ENCODE peak calls at places on chromosomes 11 and 22, in six cellular contexts. I, M, C, N, W and K are unnamed samples.

GRCh38 chr22:31952094-31952401 is 7.7 kb downstream of the YWHAH start:
- DNase-seq in I (no peak), M (no peak), C (no peak), N (no peak), W (no peak), K (no peak)

GRCh38 chr11:798093-798713 is at the start of gene SLC25A22:
- DNase-seq in I (peak; percentile 91), M (no peak), C (peak; percentile 57), N (peak; percentile 60), W (peak; percentile 77), K (peak; percentile 83)

GRCh38 chr22:48071828-48072227 is 1309.4 kb downstream of the TBC1D22A start:
- DNase-seq in I (no peak), M (no peak), C (no peak), N (no peak), W (no peak), K (no peak)

GRCh38 chr11:131467645-131468270 is 97.3 kb downstream of the NTM start:
- DNase-seq in I (no peak), M (no peak), C (no peak), N (no peak), W (no peak), K (no peak)

GRCh38 chr11:93279911-93280347 is 50.6 kb upstream of the DEUP1 start:
- DNase-seq in I (no peak), M (no peak), C (no peak), N (no peak), W (no peak), K (no peak)

GRCh38 chr11:560305-561147 is at the start of the genes LMNTD2 and RASSF7:
- DNase-seq in I (peak; percentile 98), M (peak; percentile 76), C (peak; percentile 89), N (peak; percentile 87), W (peak; percentile 92), K (peak; percentile 96)

GRCh38 chr22:48888466-48889208 is 939.0 kb downstream of the BRD1 start:
- DNase-seq in I (peak; percentile 31), M (no peak), C (no peak), N (no peak), W (no peak), K (peak; percentile 37)

GRCh38 chr22:24810043-24810749 is 4.2 kb downstream of the SGSM1 start:
- DNase-seq in I (no peak), M (no peak), C (no peak), N (no peak), W (no peak), K (no peak)

GRCh38 chr11:44574620-44575287 is 9.3 kb downstream of the CD82 start:
- DNase-seq in I (no peak), M (no peak), C (no peak), N (no peak), W (no peak), K (peak; percentile 20)

GRCh38 chr11:10478066-10478465 is 23.0 kb downstream of the AMPD3 start:
- DNase-seq in I (peak; percentile 19), M (no peak), C (no peak), N (no peak), W (peak; percentile 9), K (no peak)

GRCh38 chr11:6755303-6755952 is 16.3 kb downstream of the OR2AG2 start:
- DNase-seq in I (peak; percentile 63), M (peak; percentile 24), C (no peak), N (peak; percentile 34), W (no peak), K (peak; percentile 49)

GRCh38 chr11:8025816-8026215 is 38.7 kb downstream of the EIF3F start:
- DNase-seq in I (no peak), M (no peak), C (no peak), N (no peak), W (no peak), K (no peak)

DNA sequence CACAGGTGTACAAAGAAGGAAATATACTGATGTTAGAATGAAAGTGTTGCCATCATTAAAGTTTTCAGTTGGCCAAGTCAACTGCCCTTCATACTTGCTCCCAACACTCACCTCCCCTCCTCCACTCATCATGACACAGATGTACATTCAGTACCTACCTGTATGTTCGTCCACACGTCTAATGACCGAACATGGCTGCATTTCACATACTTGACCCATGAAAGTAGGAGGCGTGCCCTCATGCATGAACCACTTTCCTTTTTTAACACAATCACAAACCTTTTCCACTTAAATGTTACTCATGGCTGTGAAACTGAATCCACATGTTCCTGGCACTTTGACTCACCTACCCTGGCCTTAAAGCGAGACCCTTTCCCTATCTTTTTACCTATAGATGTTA is 3.2 kb upstream of the BUD13 start:
- DNase-seq in I (no peak), M (no peak), C (no peak), N (no peak), W (no peak), K (no peak)
- H3K4me1 ChIP-seq in I (peaks cover 5% of the 10 kb centered on the region), M (peaks cover 21% of the 10 kb centered on the region), C (peaks cover 20% of the 10 kb centered on the region), N (peaks cover 20% of the 10 kb centered on the region), W (peaks cover 7% of the 10 kb centered on the region), K (no peaks in the 10 kb centered on the region)

GRCh38 chr11:57940044-57940781 is 83.5 kb upstream of the OR9Q1 start:
- DNase-seq in I (no peak), M (no peak), C (no peak), N (no peak), W (no peak), K (no peak)
- TF ChIP-seq POLR2A in I (no peak), M (no peak), C (no peak), N (no peak), W (no peak), K (no peak)

GRCh38 chr22:50309601-50309991 is 2.1 kb upstream of the PLXNB2 start:
- DNase-seq in I (no peak), M (no peak), C (no peak), N (no peak), W (no peak), K (no peak)
- H3K4me1 ChIP-seq in I (peaks cover 51% of the 10 kb centered on the region), M (peaks cover 41% of the 10 kb centered on the region), C (peaks cover 22% of the 10 kb centered on the region), N (peaks cover 45% of the 10 kb centered on the region), W (peaks cover 15% of the 10 kb centered on the region), K (no peaks in the 10 kb centered on the region)

DNA sequence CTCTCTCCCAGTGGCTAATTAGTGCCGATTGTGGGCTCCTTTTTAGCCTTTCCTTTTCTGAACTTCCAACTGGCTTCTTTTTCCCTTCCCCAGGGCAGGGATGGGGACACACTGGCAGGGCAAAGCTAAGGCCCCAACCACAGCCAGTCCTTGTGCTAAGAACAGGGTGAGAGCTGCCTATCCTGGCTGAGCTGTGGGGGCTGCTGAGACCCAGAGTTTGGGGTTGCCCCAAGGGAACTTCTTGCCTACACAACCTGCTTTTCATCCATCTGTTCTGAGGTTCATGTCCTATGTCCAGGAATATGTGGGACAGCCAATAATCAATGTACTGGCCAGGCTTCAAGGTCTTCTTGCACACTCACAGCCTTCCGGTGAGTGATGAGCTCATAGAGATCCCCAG is 10.0 kb upstream of the TPBGL start:
- DNase-seq in I (peak; percentile 1), M (no peak), C (no peak), N (no peak), W (no peak), K (no peak)
- TF ChIP-seq POLR2A in I (no peak), M (no peak), C (no peak), N (no peak), W (no peak), K (no peak)

GRCh38 chr11:43556269-43556668 is 124.3 kb upstream of the HSD17B12 start:
- DNase-seq in I (no peak), M (no peak), C (no peak), N (no peak), W (no peak), K (no peak)

GRCh38 chr11:43556892-43557291 is 123.6 kb upstream of the HSD17B12 start:
- DNase-seq in I (no peak), M (no peak), C (no peak), N (no peak), W (no peak), K (no peak)

GRCh38 chr11:43554148-43554473 is 126.4 kb upstream of the HSD17B12 start:
- DNase-seq in I (no peak), M (no peak), C (no peak), N (no peak), W (no peak), K (no peak)

GRCh38 chr11:43557553-43558031 is 122.9 kb upstream of the HSD17B12 start:
- DNase-seq in I (no peak), M (no peak), C (no peak), N (no peak), W (no peak), K (no peak)

DNA sequence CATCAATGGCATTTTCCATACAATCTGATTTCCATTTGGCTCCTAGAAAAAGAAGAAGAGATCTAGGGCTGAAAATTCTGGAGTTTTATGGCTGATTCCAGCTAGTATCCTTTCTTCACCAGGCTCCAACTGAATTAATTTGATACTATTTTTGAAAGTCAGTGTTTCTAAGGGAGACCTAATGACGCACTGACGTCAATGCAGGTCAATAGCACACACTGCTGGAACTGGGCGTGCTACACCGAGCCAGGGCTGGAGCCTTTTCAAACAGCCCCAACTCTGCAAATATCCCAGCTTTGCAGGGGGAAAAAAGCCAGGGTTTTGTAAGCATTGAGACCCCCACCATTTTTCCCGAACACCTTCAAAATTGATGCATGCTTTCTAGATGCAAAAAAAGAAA is 124.7 kb upstream of the HSD17B12 start:
- DNase-seq in I (no peak), M (no peak), C (no peak), N (no peak), W (no peak), K (peak; percentile 73)
- H3K4me1 ChIP-seq in I (no peaks in the 10 kb centered on the region), M (no peaks in the 10 kb centered on the region), C (peaks cover 7% of the 10 kb centered on the region), N (peaks cover 38% of the 10 kb centered on the region), W (peaks cover 10% of the 10 kb centered on the region), K (peaks cover 6% of the 10 kb centered on the region)

DNA sequence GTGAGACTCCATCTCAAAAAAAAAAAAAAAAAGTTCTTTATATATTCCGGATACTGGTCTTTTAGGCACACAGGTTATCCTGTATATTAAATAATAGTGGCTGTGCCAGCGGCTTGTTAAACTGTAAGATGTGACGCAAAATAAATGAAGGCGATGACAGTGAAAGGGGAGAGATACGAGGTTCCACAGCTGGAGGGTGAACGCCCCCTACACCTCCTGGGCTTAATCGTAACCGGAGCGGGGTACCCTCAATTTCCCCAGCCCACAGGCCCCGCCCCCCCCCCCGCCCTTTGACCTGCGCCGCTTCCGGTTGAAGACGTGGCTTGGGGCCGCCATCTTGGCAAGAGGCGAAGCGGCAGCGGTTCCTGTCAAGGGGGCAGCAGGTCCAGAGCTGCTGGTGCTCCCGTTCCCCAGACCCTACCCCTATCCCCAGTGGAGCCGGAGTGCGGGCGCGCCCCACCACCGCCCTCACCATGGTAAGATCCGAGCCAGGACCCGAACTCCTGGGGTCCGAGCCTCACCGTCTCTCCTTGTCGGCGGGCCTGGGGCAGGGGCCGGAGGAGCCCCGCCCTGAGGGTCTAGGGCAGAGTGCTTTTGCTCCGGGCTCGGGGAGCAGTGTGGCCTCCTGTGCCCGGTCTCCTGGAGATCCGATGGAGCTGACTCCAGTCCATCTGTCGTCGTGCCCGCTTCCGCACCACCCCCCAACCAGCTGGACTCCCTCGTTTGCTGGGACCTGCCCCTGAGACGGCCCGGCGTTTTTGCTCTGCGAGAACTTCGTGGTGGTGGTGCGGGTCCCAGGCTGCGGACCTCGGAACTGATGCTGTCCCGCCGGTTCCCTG is at the start of gene ARCN1:
- DNase-seq in I (peak; percentile 90), M (peak; percentile 41), C (peak; percentile 72), N (peak; percentile 67), W (peak; percentile 74), K (peak; percentile 77)
- TF ChIP-seq POLR2A in I (peak; percentile 17), M (peak; percentile 29), C (peak; percentile 69), N (peak; percentile 66), W (no peak), K (peak; percentile 35)

DNA sequence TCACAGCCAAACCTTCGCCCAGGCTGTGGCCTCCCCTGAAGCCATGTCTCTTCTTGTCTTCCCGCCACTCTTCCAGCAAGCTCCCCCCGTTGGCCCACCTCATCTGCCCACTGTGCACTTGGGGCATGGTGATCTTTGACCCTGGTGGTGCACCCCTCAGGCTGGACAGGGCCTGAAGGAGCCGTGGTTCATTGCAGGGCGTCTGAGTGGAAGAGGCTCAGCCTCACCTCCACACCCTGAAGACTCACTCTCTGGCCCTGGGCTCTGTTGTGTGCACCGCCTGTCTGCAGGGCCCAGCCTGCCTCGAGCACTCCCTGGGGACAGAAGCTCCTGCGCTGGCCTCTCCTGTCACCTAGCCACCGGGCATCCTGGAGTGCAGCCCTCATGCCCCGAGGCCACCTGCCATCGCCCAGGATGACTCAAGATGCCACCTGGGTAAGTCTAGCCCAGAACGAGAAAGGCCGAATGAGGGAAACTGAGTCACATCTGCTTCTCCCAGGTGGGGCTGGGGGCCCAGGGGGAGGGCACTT is 40.8 kb upstream of the PPARA start:
- DNase-seq in I (no peak), M (no peak), C (peak; percentile 43), N (no peak), W (no peak), K (no peak)
- H3K4me1 ChIP-seq in I (no peaks in the 10 kb centered on the region), M (peaks cover 60% of the 10 kb centered on the region), C (peaks cover 88% of the 10 kb centered on the region), N (peaks cover 98% of the 10 kb centered on the region), W (peaks cover 65% of the 10 kb centered on the region), K (no peaks in the 10 kb centered on the region)